ENCODE peak calls at places on chromosomes 3 and 15, in ten cellular contexts. F is endothelial cell; R is bronchial epithelial cell; N is GM20000; E is AG04449; C is omental fat pad; Z is stomach; A is CD8-positive, alpha-beta T cell; U is body of pancreas; Y is astrocyte of the spinal cord. L is an unnamed sample.

GRCh38 chr3:197458179-197458707 is 97.5 kb downstream of the BDH1 start:
- DNase-seq in F (no peak), R (peak; percentile 33), N (no peak), E (no peak), C (no peak), Z (peak; percentile 45), A (no peak), U (peak; percentile 52), Y (no peak), L (no peak)

GRCh38 chr3:30618508-30618907 is 12.1 kb downstream of the TGFBR2 start:
- DNase-seq in F (no peak), R (no peak), N (no peak), E (no peak), C (no peak), Z (no peak), A (no peak), U (no peak), Y (no peak), L (no peak)

GRCh38 chr15:74710349-74711094 is 14.7 kb upstream of the EDC3 start:
- DNase-seq in F (no peak), R (no peak), N (no peak), E (no peak), C (no peak), Z (no peak), A (no peak), U (no peak), Y (no peak), L (no peak)

GRCh38 chr3:167694121-167694520 is 40.4 kb upstream of the WDR49 start:
- DNase-seq in F (no peak), R (no peak), N (no peak), E (no peak), C (no peak), Z (no peak), A (no peak), U (no peak), Y (no peak), L (no peak)

GRCh38 chr15:38672814-38673292 is 108.2 kb upstream of the RASGRP1 start:
- DNase-seq in F (no peak), R (no peak), N (no peak), E (no peak), C (no peak), Z (no peak), A (no peak), U (no peak), Y (no peak), L (no peak)

GRCh38 chr3:155101398-155101797 is 21.3 kb downstream of the MME start:
- DNase-seq in F (no peak), R (no peak), N (no peak), E (no peak), C (no peak), Z (no peak), A (no peak), U (peak; percentile 13), Y (peak; percentile 51), L (no peak)

GRCh38 chr3:114538211-114538610 is 244.4 kb downstream of the TIGIT start:
- DNase-seq in F (no peak), R (no peak), N (no peak), E (no peak), C (no peak), Z (no peak), A (no peak), U (no peak), Y (no peak), L (no peak)

GRCh38 chr15:61906961-61907752 is 153.1 kb downstream of the VPS13C start:
- DNase-seq in F (no peak), R (peak; percentile 63), N (no peak), E (no peak), C (no peak), Z (no peak), A (no peak), U (peak; percentile 16), Y (no peak), L (no peak)

GRCh38 chr15:29668120-29668602 is 154.1 kb downstream of the TJP1 start:
- DNase-seq in F (peak; percentile 81), R (peak; percentile 72), N (no peak), E (no peak), C (no peak), Z (peak; percentile 85), A (no peak), U (peak; percentile 93), Y (peak; percentile 86), L (no peak)

GRCh38 chr3:51379746-51380330 is 5.3 kb upstream of the MANF start:
- DNase-seq in F (no peak), R (no peak), N (no peak), E (no peak), C (no peak), Z (no peak), A (no peak), U (no peak), Y (no peak), L (no peak)

DNA sequence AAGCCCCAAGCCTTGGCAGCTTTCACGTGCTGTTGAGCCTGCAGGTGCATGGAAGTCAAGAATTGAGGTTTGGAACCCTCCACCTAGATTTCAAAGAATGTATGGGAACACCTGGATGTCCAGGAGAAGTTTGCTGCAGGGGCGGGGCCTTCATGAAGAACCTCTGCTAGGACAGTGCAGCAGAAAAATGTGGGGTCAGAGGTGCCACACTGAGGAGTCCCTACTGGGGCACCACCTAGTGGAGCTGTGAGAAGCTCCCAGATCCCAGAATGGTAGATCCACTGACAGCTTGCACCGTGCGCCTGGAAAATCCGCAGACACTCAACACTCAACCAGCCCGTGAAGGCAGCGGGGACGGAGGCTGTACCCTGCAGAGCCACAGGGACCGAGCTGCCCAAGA is 201.6 kb downstream of the OCA2 start:
- DNase-seq in F (no peak), R (no peak), N (no peak), E (no peak), C (no peak), Z (no peak), A (no peak), U (no peak), Y (no peak), L (no peak)
- TF ChIP-seq CTCF in F (no peak), R (no peak), N (no peak), E (no peak), C (no peak), Z (no peak), A (no peak), U (no peak), Y (peak; percentile 2), L (no peak)

GRCh38 chr3:172127141-172127540 is 87.8 kb downstream of the FNDC3B start:
- DNase-seq in F (no peak), R (no peak), N (no peak), E (no peak), C (no peak), Z (no peak), A (no peak), U (no peak), Y (no peak), L (no peak)

GRCh38 chr3:172125963-172126403 is 86.6 kb downstream of the FNDC3B start:
- DNase-seq in F (no peak), R (no peak), N (no peak), E (no peak), C (no peak), Z (peak; percentile 73), A (no peak), U (peak; percentile 76), Y (peak; percentile 72), L (no peak)

GRCh38 chr3:172126741-172127140 is 87.4 kb downstream of the FNDC3B start:
- DNase-seq in F (no peak), R (no peak), N (no peak), E (no peak), C (no peak), Z (no peak), A (no peak), U (no peak), Y (no peak), L (no peak)

GRCh38 chr3:172124271-172124670 is 84.9 kb downstream of the FNDC3B start:
- DNase-seq in F (no peak), R (no peak), N (no peak), E (no peak), C (no peak), Z (no peak), A (no peak), U (no peak), Y (no peak), L (no peak)

DNA sequence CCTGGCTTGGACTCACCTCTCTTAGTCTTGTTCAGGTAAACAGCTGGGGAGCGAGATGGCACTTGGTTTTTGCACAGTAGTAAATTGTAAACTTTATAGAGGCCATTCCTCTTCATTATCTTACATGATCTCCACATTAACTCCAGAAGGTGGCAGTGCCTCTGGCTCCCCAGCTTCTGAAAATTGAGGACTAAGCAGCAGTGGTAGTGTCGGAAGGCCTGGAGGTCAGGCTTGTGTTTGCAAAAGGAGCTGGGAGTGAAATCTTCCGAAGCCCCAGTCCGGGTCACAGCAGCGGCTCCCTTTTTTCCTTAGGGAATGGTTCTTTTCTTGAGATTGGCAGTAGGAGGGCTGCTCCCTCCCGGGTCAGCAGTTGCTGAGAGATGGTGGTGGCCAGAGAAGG is 85.7 kb downstream of the FNDC3B start:
- DNase-seq in F (no peak), R (no peak), N (no peak), E (no peak), C (no peak), Z (no peak), A (no peak), U (no peak), Y (no peak), L (no peak)
- TF ChIP-seq CTCF in F (no peak), R (no peak), N (no peak), E (no peak), C (no peak), Z (no peak), A (no peak), U (no peak), Y (peak; percentile 25), L (no peak)

DNA sequence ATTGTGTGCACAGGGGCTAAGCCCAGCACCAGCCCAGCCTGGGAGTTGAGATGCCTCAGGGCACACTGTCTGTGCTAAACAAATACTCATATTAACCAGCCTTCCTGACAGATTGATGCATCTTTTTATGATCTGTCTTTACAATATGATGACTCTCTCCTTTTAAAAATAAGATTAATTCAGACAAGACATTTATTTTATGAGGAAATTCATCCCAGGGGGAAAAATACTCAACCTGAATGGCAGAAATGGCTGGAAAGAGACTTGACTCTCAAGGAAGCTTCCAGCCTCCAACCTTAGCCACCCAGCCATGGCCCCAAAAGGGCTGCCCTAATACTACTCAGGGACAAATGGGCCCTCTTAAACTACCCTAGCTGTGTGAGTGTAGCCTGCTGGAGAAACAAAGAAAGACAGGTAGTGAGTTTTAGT is 46.9 kb downstream of the NOX5 start:
- DNase-seq in F (no peak), R (no peak), N (no peak), E (no peak), C (no peak), Z (no peak), A (no peak), U (no peak), Y (no peak), L (no peak)
- TF ChIP-seq CTCF in F (no peak), R (no peak), N (no peak), E (no peak), C (no peak), Z (no peak), A (no peak), U (no peak), Y (no peak), L (no peak)

DNA sequence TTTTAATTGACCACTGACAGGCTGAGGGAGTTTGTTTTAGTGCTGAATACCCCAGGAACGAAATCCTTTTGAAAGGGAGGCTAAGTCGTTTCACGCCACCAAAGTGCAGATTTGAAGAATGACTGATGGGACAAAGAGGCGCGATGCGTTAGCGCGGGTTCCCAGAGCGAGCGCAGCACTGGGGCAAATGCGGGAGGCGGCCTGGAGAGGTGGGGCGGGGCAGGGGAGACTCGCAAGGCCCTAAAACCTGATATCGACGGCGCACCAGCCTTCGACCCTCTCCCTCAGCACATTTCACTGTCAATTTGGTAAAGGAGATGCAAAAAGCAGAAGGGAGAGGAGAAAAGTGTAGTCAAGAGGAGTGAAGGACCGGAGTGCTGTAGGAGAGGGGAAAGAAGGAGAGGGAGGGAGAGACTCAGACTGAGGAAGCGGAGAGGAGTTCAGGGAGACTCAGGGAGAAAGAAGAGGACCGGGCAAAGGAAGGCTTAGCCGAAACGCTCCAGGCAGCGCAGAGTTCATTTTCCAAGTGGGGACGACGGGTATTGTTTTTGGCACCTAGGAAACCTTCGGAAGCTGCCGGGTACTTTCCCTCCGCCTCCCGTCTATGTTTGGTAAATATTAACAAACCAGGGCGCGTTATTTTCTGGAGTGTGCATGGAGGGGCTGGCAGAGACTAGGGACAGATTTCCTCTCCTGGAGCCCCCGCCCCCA is 3.8 kb upstream of the FOXB1 start:
- DNase-seq in F (no peak), R (no peak), N (peak; percentile 15), E (no peak), C (no peak), Z (no peak), A (no peak), U (no peak), Y (no peak), L (no peak)
- TF ChIP-seq CTCF in F (no peak), R (no peak), N (no peak), E (no peak), C (no peak), Z (no peak), A (no peak), U (no peak), Y (no peak), L (no peak)